ENCODE peak calls at places on chromosome 5, in four cellular contexts. O is psoas muscle, T is GM23338, F is transverse colon. I is an unnamed sample.

GRCh38 chr5:125408582-125409069 is 662.2 kb upstream of the ZNF608 start:
- DNase-seq in O (peak; percentile 16), T (no peak), F (peak; percentile 35), I (no peak)

GRCh38 chr5:142977363-142978051 is 207.3 kb downstream of the ARHGAP26 start:
- DNase-seq in O (no peak), T (no peak), F (no peak), I (no peak)

GRCh38 chr5:84218546-84218945 is 166.1 kb downstream of the EDIL3 start:
- DNase-seq in O (no peak), T (no peak), F (no peak), I (no peak)

GRCh38 chr5:133247881-133248642 is 196.2 kb downstream of the HSPA4 start:
- DNase-seq in O (peak; percentile 55), T (peak; percentile 81), F (no peak), I (no peak)

GRCh38 chr5:25544652-25545249 is 900.0 kb upstream of the CDH10 start:
- DNase-seq in O (no peak), T (peak; percentile 89), F (no peak), I (no peak)

GRCh38 chr5:32961066-32961429 is 249.9 kb downstream of the NPR3 start:
- DNase-seq in O (no peak), T (no peak), F (no peak), I (no peak)

GRCh38 chr5:50663636-50664035 is 2.8 kb upstream of the PARP8 start:
- DNase-seq in O (peak; percentile 20), T (no peak), F (peak; percentile 20), I (peak; percentile 66)

GRCh38 chr5:109701779-109702178 is 12.1 kb downstream of the MAN2A1 start:
- DNase-seq in O (no peak), T (no peak), F (no peak), I (no peak)

GRCh38 chr5:56587381-56588124 is 227.8 kb upstream of the MAP3K1 start:
- DNase-seq in O (no peak), T (no peak), F (no peak), I (no peak)

GRCh38 chr5:172544371-172545120 is 90.2 kb upstream of the SH3PXD2B start:
- DNase-seq in O (no peak), T (no peak), F (no peak), I (no peak)

GRCh38 chr5:150671509-150672236 is 10.6 kb downstream of the MYOZ3 start:
- DNase-seq in O (no peak), T (peak; percentile 85), F (no peak), I (no peak)

GRCh38 chr5:58871648-58872242 is 288.9 kb downstream of the RAB3C start:
- DNase-seq in O (no peak), T (peak; percentile 65), F (no peak), I (no peak)

GRCh38 chr5:93402451-93402850 is 178.6 kb downstream of the NR2F1-AS1 start:
- DNase-seq in O (no peak), T (no peak), F (no peak), I (no peak)

GRCh38 chr5:176818391-176819098 is 8.2 kb downstream of the UNC5A start:
- DNase-seq in O (no peak), T (no peak), F (no peak), I (no peak)

GRCh38 chr5:176816791-176817272 is 6.5 kb downstream of the UNC5A start:
- DNase-seq in O (no peak), T (peak; percentile 57), F (no peak), I (no peak)

GRCh38 chr5:176816043-176816745 is 5.8 kb downstream of the UNC5A start:
- DNase-seq in O (no peak), T (no peak), F (no peak), I (no peak)

GRCh38 chr5:176817864-176818377 is 7.6 kb downstream of the UNC5A start:
- DNase-seq in O (no peak), T (peak; percentile 83), F (no peak), I (no peak)

GRCh38 chr5:176817369-176817841 is 7.0 kb downstream of the UNC5A start:
- DNase-seq in O (no peak), T (peak; percentile 72), F (no peak), I (no peak)
- H3K27me3 ChIP-seq in O (peaks cover 29% of the 10 kb centered on the region), T (peaks cover 10% of the 10 kb centered on the region), F (peaks cover 86% of the 10 kb centered on the region), I (peaks cover 100% of the 10 kb centered on the region)

GRCh38 chr5:79802404-79802803 is 112.8 kb downstream of the CMYA5 start:
- DNase-seq in O (no peak), T (no peak), F (no peak), I (no peak)
- TF ChIP-seq CTCF in O (no peak), T (no peak), F (no peak), I (no peak)

GRCh38 chr5:96247097-96247675 is 185.9 kb downstream of the PCSK1 start:
- DNase-seq in O (no peak), T (no peak), F (no peak), I (no peak)

GRCh38 chr5:96244696-96245095 is 188.4 kb downstream of the PCSK1 start:
- DNase-seq in O (no peak), T (no peak), F (no peak), I (no peak)

GRCh38 chr5:96245401-96246091 is 187.5 kb downstream of the PCSK1 start:
- DNase-seq in O (no peak), T (no peak), F (no peak), I (no peak)

GRCh38 chr5:96248152-96248551 is 184.9 kb downstream of the PCSK1 start:
- DNase-seq in O (no peak), T (no peak), F (no peak), I (no peak)

GRCh38 chr5:96247733-96248132 is 185.3 kb downstream of the PCSK1 start:
- DNase-seq in O (no peak), T (no peak), F (no peak), I (no peak)
- H3K4me3 ChIP-seq in O (no peak overlapping the region), T (no peak overlapping the region), F (no peak overlapping the region), I (peak overlapping the region; percentile 23)

DNA sequence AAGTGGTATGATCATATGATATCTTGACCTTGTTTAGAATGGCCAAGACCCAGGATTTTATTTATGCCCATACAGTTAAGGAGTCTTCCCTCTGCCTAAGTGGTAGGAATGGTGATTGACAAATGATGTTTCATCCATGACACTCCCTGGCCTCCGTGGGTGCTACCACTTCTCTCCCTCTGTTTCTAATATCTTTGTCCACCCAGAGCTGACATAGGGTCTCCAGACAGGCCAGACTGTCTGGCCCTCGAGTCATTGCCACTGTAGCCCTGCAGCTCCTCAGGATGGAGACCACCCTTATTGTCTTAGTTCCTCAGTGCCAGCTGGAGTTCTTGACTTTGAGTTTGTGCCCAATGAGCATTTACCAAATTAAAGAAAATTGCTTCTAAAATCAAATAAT is 235.6 kb downstream of the NSG2 start:
- DNase-seq in O (no peak), T (no peak), F (no peak), I (no peak)
- H3K27me3 ChIP-seq in O (no peaks in the 10 kb centered on the region), T (no peaks in the 10 kb centered on the region), F (no peaks in the 10 kb centered on the region), I (peaks cover 72% of the 10 kb centered on the region)

DNA sequence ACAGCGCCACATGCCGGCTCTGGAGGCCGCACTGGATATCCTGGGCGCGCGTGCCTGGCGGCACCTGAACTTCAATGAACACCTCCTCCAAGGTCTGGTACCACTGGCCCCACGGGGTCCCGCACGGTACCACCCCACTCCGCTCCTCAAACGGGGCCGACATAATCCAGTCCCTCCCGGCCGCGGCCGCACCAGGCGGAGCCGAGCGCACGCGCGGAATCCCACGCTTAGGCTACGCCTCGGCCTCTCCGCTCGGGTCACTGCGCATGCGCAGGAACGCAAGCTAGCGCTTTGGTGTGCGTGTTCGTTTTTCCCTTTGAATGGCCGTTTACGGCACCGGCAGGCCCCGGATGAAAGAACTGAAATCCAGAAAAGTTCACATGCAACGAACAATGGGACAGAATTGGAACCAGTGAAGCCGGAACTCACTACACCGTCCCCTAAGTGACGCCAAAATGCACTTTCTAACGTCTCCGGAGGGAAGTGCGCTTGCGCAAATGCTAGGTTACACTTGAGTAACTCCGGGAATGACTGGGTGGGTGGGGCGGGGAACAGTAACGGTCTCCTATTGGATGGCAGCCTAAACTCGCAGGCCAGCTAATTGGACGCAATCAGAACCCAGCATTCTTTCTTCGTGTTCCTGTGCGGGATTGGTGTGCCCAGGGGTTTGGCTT is at the start of gene NUDCD2:
- DNase-seq in O (peak; percentile 96), T (peak; percentile 99), F (peak; percentile 94), I (peak; percentile 93)
- TF ChIP-seq CTCF in O (peak; percentile 28), T (peak; percentile 28), F (no peak), I (peak; percentile 40)

GRCh38 chr5:14435481-14435880 is 146.1 kb upstream of the OTULINL start:
- DNase-seq in O (no peak), T (no peak), F (no peak), I (no peak)
- H3K4me3 ChIP-seq in O (no peak overlapping the region), T (no peak overlapping the region), F (no peak overlapping the region), I (no peak overlapping the region)

GRCh38 chr5:174065528-174066189 is 20.2 kb downstream of the NSG2 start:
- DNase-seq in O (no peak), T (no peak), F (no peak), I (no peak)
- H3K27me3 ChIP-seq in O (peaks cover 1% of the 10 kb centered on the region), T (no peaks in the 10 kb centered on the region), F (peaks cover 4% of the 10 kb centered on the region), I (peaks cover 33% of the 10 kb centered on the region)

GRCh38 chr5:174053891-174054290 is 8.4 kb downstream of the NSG2 start:
- DNase-seq in O (no peak), T (no peak), F (no peak), I (no peak)
- TF ChIP-seq CTCF in O (no peak), T (no peak), F (no peak), I (no peak)

DNA sequence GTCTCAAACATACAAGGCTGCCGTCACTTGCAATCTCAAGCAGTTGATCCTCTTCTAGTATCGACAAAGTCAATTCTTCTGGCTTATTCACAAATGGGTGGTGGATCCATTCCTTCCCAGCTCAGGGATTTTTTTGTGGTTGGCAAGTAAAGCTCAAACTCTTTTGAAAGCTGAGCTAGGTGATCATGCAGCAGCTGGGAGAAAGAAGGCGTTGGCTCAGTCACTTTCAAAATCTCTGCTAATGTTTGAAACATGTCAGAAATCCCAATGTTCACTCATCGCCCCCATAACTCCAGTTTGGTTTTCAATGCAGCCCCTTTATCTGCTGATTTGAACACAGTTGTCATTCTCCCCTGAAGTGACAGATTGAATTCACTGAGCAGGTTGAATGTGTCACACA is 4.0 kb upstream of the HNRNPA0 start:
- DNase-seq in O (no peak), T (no peak), F (no peak), I (no peak)
- H3K4me3 ChIP-seq in O (no peak overlapping the region), T (no peak overlapping the region), F (no peak overlapping the region), I (no peak overlapping the region)

GRCh38 chr5:35438288-35438687 is 179.4 kb upstream of the SPEF2 start:
- DNase-seq in O (no peak), T (no peak), F (no peak), I (no peak)
- H3K27me3 ChIP-seq in O (no peaks in the 10 kb centered on the region), T (no peaks in the 10 kb centered on the region), F (no peaks in the 10 kb centered on the region), I (peaks cover 21% of the 10 kb centered on the region)